ENCODE peak calls at places on chromosome 3, in six cellular contexts. H is Peyer's patch; M is cardiac muscle cell; R is left lung; S is osteoblast; E is CD4-positive, CD25-positive, alpha-beta regulatory T cell. V is an unnamed sample. For H3K4me1, H3K36me3 and H3K27me3, the result is how much of the 10 kb centered on the place peaks cover.

GRCh38 chr3:102181202-102181920 is 253.5 kb upstream of the ZPLD1 start:
- DNase-seq in H (no peak), S (peak), E (no peak), R (no peak), M (peak), V (no peak)

GRCh38 chr3:38653685-38654537 is 4.4 kb upstream of the SCN5A start:
- DNase-seq in H (no peak), S (peak), R (no peak), E (no peak), M (no peak), V (no peak)

GRCh38 chr3:123757281-123757940 is 126.7 kb downstream of the MYLK start:
- DNase-seq in M (no peak), H (no peak), S (peak), E (peak), R (no peak), V (no peak)

GRCh38 chr3:78741066-78741645 is 1026.6 kb downstream of the ROBO1 start:
- DNase-seq in H (no peak), E (peak), R (no peak), S (no peak), M (no peak), V (no peak)

GRCh38 chr3:107987036-107987557 is 103.7 kb downstream of the CD47 start:
- DNase-seq in S (peak), E (peak), M (no peak), R (no peak), H (no peak), V (no peak)

GRCh38 chr3:89250742-89251141 is 143.3 kb downstream of the EPHA3 start:
- DNase-seq in M (no peak), S (no peak), E (no peak), R (no peak), H (no peak), V (no peak)

GRCh38 chr3:57810471-57811144 is 54.5 kb downstream of the SLMAP start:
- DNase-seq in E (no peak), R (no peak), H (no peak), S (no peak), M (no peak), V (no peak)

GRCh38 chr3:118544458-118544857 is 490.2 kb downstream of the IGSF11 start:
- DNase-seq in H (no peak), R (no peak), M (no peak), E (no peak), S (no peak), V (no peak)

GRCh38 chr3:49646236-49646635 is 27.9 kb upstream of the APEH start:
- DNase-seq in H (no peak), S (peak), E (no peak), M (no peak), R (peak), V (no peak)

GRCh38 chr3:140292154-140292553 is 357.2 kb downstream of the CLSTN2 start:
- DNase-seq in S (no peak), H (no peak), M (no peak), R (no peak), E (no peak), V (no peak)

GRCh38 chr3:131350506-131350905 is 31.1 kb upstream of the NUDT16 start:
- DNase-seq in S (no peak), R (no peak), H (no peak), M (no peak), E (no peak), V (no peak)

GRCh38 chr3:154690413-154690812 is 260.4 kb upstream of the GPR149 start:
- DNase-seq in E (no peak), S (no peak), R (no peak), M (no peak), H (no peak), V (no peak)

GRCh38 chr3:118550122-118550521 is 484.5 kb downstream of the IGSF11 start:
- DNase-seq in R (no peak), H (no peak), E (no peak), S (no peak), M (no peak), V (no peak)

GRCh38 chr3:129560931-129561594 is 18.1 kb downstream of the H1-8 start:
- DNase-seq in M (peak), E (no peak), H (no peak), S (peak), R (peak), V (no peak)

GRCh38 chr3:111737712-111738097 is 121.4 kb upstream of the PHLDB2 start:
- DNase-seq in E (no peak), R (no peak), S (no peak), M (no peak), H (no peak), V (no peak)

GRCh38 chr3:59257506-59257905 is 207.7 kb upstream of the CFAP20DC start:
- DNase-seq in H (no peak), S (no peak), R (no peak), E (no peak), M (no peak), V (no peak)

GRCh38 chr3:35649405-35649804 is 10.1 kb downstream of the ARPP21 start:
- DNase-seq in R (no peak), H (no peak), M (no peak), E (no peak), S (no peak), V (no peak)

GRCh38 chr3:50251220-50251619 is 15.2 kb downstream of the GNAI2 start:
- DNase-seq in E (no peak), R (no peak), H (peak), S (peak), M (no peak), V (no peak)

GRCh38 chr3:193149998-193150397 is 91.0 kb upstream of the PLAAT1 start:
- DNase-seq in E (no peak), S (no peak), R (no peak), H (no peak), M (no peak), V (no peak)

GRCh38 chr3:188749010-188749617 is 422.7 kb upstream of the TPRG1 start:
- DNase-seq in R (no peak), H (no peak), M (peak), E (peak), S (no peak), V (peak)

GRCh38 chr3:187679638-187680396 is 9.6 kb upstream of the SST start:
- DNase-seq in H (peak), S (peak), M (peak), E (peak), R (no peak), V (peak)

GRCh38 chr3:73707772-73708171 is 83.0 kb upstream of the PDZRN3 start:
- DNase-seq in M (no peak), R (no peak), S (no peak), E (no peak), H (no peak), V (no peak)

GRCh38 chr3:111605016-111605415 is 9.9 kb upstream of the ZBED2 start:
- DNase-seq in M (no peak), R (no peak), H (no peak), E (no peak), S (peak), V (no peak)

GRCh38 chr3:20054549-20054987 is 14.3 kb downstream of the KAT2B start:
- DNase-seq in M (no peak), S (peak), R (no peak), E (peak), H (peak), V (no peak)

GRCh38 chr3:36060950-36061349 is 319.4 kb upstream of the STAC start:
- DNase-seq in H (no peak), S (no peak), R (no peak), E (no peak), M (no peak), V (no peak)

GRCh38 chr3:157333551-157333991 is 103.1 kb upstream of the PTX3 start:
- DNase-seq in H (no peak), S (peak), M (no peak), E (no peak), R (no peak), V (no peak)

GRCh38 chr3:49296781-49297420 is 19.9 kb upstream of the C3orf62 start:
- DNase-seq in E (no peak), M (no peak), H (no peak), S (peak), R (no peak), V (no peak)

GRCh38 chr3:85090495-85090894 is 131.7 kb downstream of the CADM2 start:
- DNase-seq in R (no peak), S (no peak), H (no peak), M (no peak), E (no peak), V (no peak)

GRCh38 chr3:12351145-12351544 is 62.3 kb downstream of the PPARG start:
- DNase-seq in R (no peak), M (no peak), S (no peak), E (no peak), H (no peak), V (no peak)

GRCh38 chr3:196643201-196643749 is 3.8 kb downstream of the NRROS start:
- DNase-seq in M (no peak), E (no peak), R (no peak), H (no peak), S (no peak), V (no peak)

GRCh38 chr3:170741756-170742530 is 128.1 kb downstream of the RPL22L1 start:
- DNase-seq in R (no peak), M (no peak), S (no peak), H (no peak), E (no peak), V (no peak)

GRCh38 chr3:42308651-42309050 is 42.7 kb upstream of the CCK start:
- DNase-seq in S (no peak), R (no peak), E (no peak), M (no peak), H (no peak), V (no peak)

GRCh38 chr3:46022909-46023785 is 4.1 kb downstream of the XCR1 start:
- DNase-seq in H (no peak), M (no peak), S (peak), R (no peak), E (no peak), V (no peak)

GRCh38 chr3:157626817-157627216 is 123.6 kb upstream of the VEPH1 start:
- DNase-seq in S (no peak), M (no peak), E (no peak), R (no peak), H (no peak), V (no peak)

GRCh38 chr3:13013994-13014754 is 59.1 kb downstream of the IQSEC1 start:
- DNase-seq in H (peak), S (peak), M (no peak), E (peak), R (no peak), V (no peak)

DNA sequence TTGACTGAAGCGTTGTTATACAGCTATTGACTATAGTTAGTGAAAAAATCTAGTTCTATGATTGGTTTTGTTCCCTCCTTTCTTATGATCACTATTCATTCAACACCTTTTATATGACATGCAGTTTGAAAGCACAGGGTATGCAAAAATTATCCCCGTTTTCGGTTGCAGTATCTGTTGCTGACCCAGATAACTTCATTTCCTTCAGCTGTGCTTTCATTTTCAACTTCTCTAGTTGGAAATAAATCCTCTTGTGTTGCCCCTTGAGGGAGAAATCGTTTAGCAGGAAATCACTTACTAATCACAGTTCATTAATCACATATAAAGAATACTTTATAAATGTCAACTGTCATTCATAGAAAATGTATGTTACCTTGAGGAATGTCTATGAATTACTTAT is 55.1 kb downstream of the MBNL1 start:
- DNase-seq in M (no peak), E (peak), H (no peak), S (no peak), R (no peak), V (no peak)
- H3K4me1 ChIP-seq in M (under half), E (half or more), H (under half), S (under half), R (half or more), V (under half)

GRCh38 chr3:53234130-53234840 is 21.5 kb downstream of the TKT start:
- DNase-seq in R (peak), S (peak), M (no peak), H (no peak), E (no peak), V (no peak)
- H3K36me3 ChIP-seq in R (under half), S (half or more), M (half or more), H (under half), E (half or more), V (half or more)

GRCh38 chr3:14301558-14301957 is 100.8 kb upstream of the SLC6A6 start:
- DNase-seq in E (no peak), S (no peak), R (no peak), M (no peak), H (no peak), V (no peak)
- H3K27me3 ChIP-seq in E (under half), S (under half), R (under half), M (under half), H (under half), V (under half)

DNA sequence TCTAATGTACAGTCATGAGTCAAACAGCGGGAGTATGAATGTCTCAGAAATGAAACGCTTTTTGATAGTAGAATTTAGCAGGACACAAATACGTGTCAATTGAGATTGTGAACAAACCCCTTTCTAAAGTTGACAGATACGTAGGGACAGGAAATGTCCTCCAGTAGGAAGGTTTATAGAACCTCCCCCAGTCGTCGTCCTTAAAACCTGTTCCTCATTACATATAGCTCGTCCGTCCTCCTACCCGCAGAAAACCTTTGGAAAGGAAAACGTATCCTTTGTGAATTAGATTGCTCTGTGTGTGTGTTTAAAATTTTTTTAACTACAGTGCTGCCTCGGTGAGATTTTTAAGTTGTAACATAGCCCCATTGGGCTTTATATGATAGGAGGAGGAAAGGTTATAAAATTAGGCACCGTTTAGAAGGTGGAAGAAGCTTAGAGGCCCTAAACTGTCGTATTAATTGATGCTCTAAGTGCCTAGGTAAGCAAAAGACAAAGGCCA is 4.1 kb downstream of the UBE2E1 start:
- DNase-seq in H (no peak), S (peak), M (no peak), E (peak), R (no peak), V (peak)
- H3K4me1 ChIP-seq in H (under half), S (under half), M (under half), E (half or more), R (half or more), V (under half)

DNA sequence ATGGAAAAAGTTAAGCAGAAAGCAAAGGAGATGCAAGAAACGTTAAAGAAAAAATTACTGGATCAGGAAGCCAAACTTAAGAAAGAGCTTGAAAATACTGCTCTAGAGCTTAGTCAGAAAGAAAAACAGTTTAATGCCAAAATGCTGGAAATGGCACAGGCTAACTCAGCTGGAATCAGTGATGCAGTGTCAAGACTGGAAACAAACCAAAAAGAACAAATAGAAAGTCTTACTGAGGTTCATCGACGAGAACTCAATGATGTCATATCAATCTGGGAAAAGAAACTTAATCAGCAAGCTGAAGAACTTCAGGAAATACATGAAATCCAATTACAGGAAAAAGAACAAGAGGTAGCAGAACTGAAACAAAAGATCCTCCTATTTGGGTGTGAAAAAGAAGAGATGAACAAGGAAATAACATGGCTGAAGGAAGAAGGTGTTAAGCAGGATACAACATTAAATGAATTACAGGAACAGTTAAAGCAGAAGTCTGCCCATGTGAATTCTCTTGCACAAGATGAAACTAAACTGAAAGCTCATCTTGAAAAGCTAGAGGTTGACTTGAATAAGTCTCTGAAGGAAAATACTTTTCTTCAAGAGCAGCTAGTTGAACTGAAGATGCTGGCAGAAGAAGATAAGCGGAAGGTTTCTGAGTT is 150.5 kb upstream of the LRRFIP2 start:
- DNase-seq in E (no peak), R (no peak), H (no peak), M (no peak), S (no peak), V (no peak)
- H3K36me3 ChIP-seq in E (half or more), R (under half), H (under half), M (half or more), S (under half), V (under half)

GRCh38 chr3:14574183-14574582 is 34.0 kb upstream of the GRIP2 start:
- DNase-seq in H (no peak), E (no peak), S (peak), M (no peak), R (peak), V (no peak)
- H3K27me3 ChIP-seq in H (under half), E (under half), S (under half), M (under half), R (under half), V (under half)

GRCh38 chr3:71456826-71457225 is 126.7 kb downstream of the FOXP1 start:
- DNase-seq in R (no peak), M (no peak), H (no peak), E (no peak), S (peak), V (no peak)
- H3K4me1 ChIP-seq in R (half or more), M (under half), H (under half), E (half or more), S (under half), V (under half)

GRCh38 chr3:9691636-9692035 is 12.0 kb upstream of the CPNE9 start:
- DNase-seq in M (no peak), S (peak), H (no peak), E (no peak), R (no peak), V (no peak)
- H3K36me3 ChIP-seq in M (under half), S (half or more), H (under half), E (half or more), R (under half), V (under half)

V was measured in HAP-1.